ENCODE peak calls at places on chromosomes 13 and 19, in five cellular contexts. One of them, this sample, is unnamed.

GRCh38 chr19:16226184-16226591 is 28.5 kb downstream of the AP1M1 start:
- DNase-seq in H1: no peak
- DNase-seq in HCT116: no peak
- DNase-seq in upper lobe of left lung: peak; percentile 72
- DNase-seq in SK-N-SH: no peak
- DNase-seq in this sample: peak; percentile 88

GRCh38 chr13:90918551-90918950 is 428.9 kb upstream of the MIR17HG start:
- DNase-seq in HCT116: no peak
- DNase-seq in H1: no peak
- DNase-seq in upper lobe of left lung: no peak
- DNase-seq in SK-N-SH: no peak
- DNase-seq in this sample: no peak

GRCh38 chr19:4374451-4375163 is 25.7 kb downstream of the SH3GL1 start:
- DNase-seq in HCT116: peak; percentile 63
- DNase-seq in upper lobe of left lung: peak; percentile 91
- DNase-seq in H1: no peak
- DNase-seq in SK-N-SH: no peak
- DNase-seq in this sample: no peak

GRCh38 chr19:34555447-34555846 is 73.9 kb downstream of the WTIP start:
- DNase-seq in SK-N-SH: no peak
- DNase-seq in H1: no peak
- DNase-seq in HCT116: peak; percentile 24
- DNase-seq in upper lobe of left lung: no peak
- DNase-seq in this sample: no peak

GRCh38 chr19:33697766-33698165 is 76.0 kb downstream of the CHST8 start:
- DNase-seq in upper lobe of left lung: no peak
- DNase-seq in SK-N-SH: no peak
- DNase-seq in HCT116: no peak
- DNase-seq in H1: no peak
- DNase-seq in this sample: no peak

GRCh38 chr13:46372071-46372470 is 15.0 kb downstream of the RUBCNL start:
- DNase-seq in upper lobe of left lung: no peak
- DNase-seq in SK-N-SH: no peak
- DNase-seq in H1: no peak
- DNase-seq in HCT116: no peak
- DNase-seq in this sample: no peak

GRCh38 chr19:5144545-5145179 is 175.7 kb downstream of the KDM4B start:
- DNase-seq in SK-N-SH: no peak
- DNase-seq in H1: no peak
- DNase-seq in upper lobe of left lung: peak; percentile 64
- DNase-seq in HCT116: no peak
- DNase-seq in this sample: no peak

GRCh38 chr19:4657835-4658234 is 12.3 kb downstream of the MYDGF start:
- DNase-seq in SK-N-SH: no peak
- DNase-seq in upper lobe of left lung: no peak
- DNase-seq in HCT116: no peak
- DNase-seq in H1: no peak
- DNase-seq in this sample: no peak

GRCh38 chr19:39824143-39825092 is 9.5 kb downstream of the DYRK1B start:
- DNase-seq in H1: peak; percentile 86
- DNase-seq in SK-N-SH: peak; percentile 93
- DNase-seq in HCT116: no peak
- DNase-seq in upper lobe of left lung: peak; percentile 89
- DNase-seq in this sample: no peak

GRCh38 chr13:50867641-50867952 is 24.1 kb upstream of the DLEU7 start:
- DNase-seq in upper lobe of left lung: no peak
- DNase-seq in H1: no peak
- DNase-seq in HCT116: no peak
- DNase-seq in SK-N-SH: no peak
- DNase-seq in this sample: no peak

GRCh38 chr13:86554066-86554465 is 754.8 kb upstream of the SLITRK6 start:
- DNase-seq in H1: no peak
- DNase-seq in HCT116: no peak
- DNase-seq in upper lobe of left lung: no peak
- DNase-seq in SK-N-SH: no peak
- DNase-seq in this sample: no peak

GRCh38 chr19:48806518-48806817 is 4.4 kb downstream of the BCAT2 start:
- DNase-seq in HCT116: no peak
- DNase-seq in SK-N-SH: peak; percentile 82
- DNase-seq in upper lobe of left lung: peak; percentile 42
- DNase-seq in H1: peak; percentile 73
- DNase-seq in this sample: no peak

GRCh38 chr19:2477141-2477710 is 1.3 kb downstream of the GADD45B start:
- DNase-seq in HCT116: no peak
- DNase-seq in H1: peak; percentile 63
- DNase-seq in upper lobe of left lung: peak; percentile 89
- DNase-seq in SK-N-SH: no peak
- DNase-seq in this sample: no peak

GRCh38 chr19:48613024-48613851 is 1.6 kb downstream of the FAM83E start:
- DNase-seq in HCT116: no peak
- DNase-seq in H1: no peak
- DNase-seq in upper lobe of left lung: peak; percentile 87
- DNase-seq in SK-N-SH: no peak
- DNase-seq in this sample: no peak

GRCh38 chr19:7426986-7427385 is 61.8 kb downstream of the PEX11G start:
- DNase-seq in SK-N-SH: no peak
- DNase-seq in upper lobe of left lung: no peak
- DNase-seq in HCT116: no peak
- DNase-seq in H1: no peak
- DNase-seq in this sample: no peak

GRCh38 chr13:57311009-57311586 is 144.1 kb downstream of the PRR20E start:
- DNase-seq in HCT116: no peak
- DNase-seq in upper lobe of left lung: no peak
- DNase-seq in H1: peak; percentile 58
- DNase-seq in SK-N-SH: no peak
- DNase-seq in this sample: no peak

GRCh38 chr19:51341976-51342580 is at the start of gene VSIG10L:
- DNase-seq in H1: no peak
- DNase-seq in SK-N-SH: no peak
- DNase-seq in upper lobe of left lung: no peak
- DNase-seq in HCT116: no peak
- DNase-seq in this sample: no peak

GRCh38 chr13:19153782-19154450 is 27.7 kb downstream of the TUBA3C start:
- DNase-seq in SK-N-SH: peak; percentile 50
- DNase-seq in HCT116: no peak
- DNase-seq in H1: no peak
- DNase-seq in upper lobe of left lung: peak; percentile 37
- DNase-seq in this sample: no peak

GRCh38 chr13:40534456-40534855 is 132.0 kb downstream of the FOXO1 start:
- DNase-seq in H1: no peak
- DNase-seq in upper lobe of left lung: no peak
- DNase-seq in HCT116: no peak
- DNase-seq in SK-N-SH: no peak
- DNase-seq in this sample: no peak

GRCh38 chr19:33755314-33756020 is 41.2 kb upstream of the KCTD15 start:
- DNase-seq in SK-N-SH: no peak
- DNase-seq in upper lobe of left lung: no peak
- DNase-seq in HCT116: no peak
- DNase-seq in H1: no peak
- DNase-seq in this sample: no peak

GRCh38 chr19:32177686-32178085 is 167.7 kb upstream of the ZNF507 start:
- DNase-seq in upper lobe of left lung: no peak
- DNase-seq in HCT116: no peak
- DNase-seq in H1: no peak
- DNase-seq in SK-N-SH: no peak
- DNase-seq in this sample: no peak

GRCh38 chr13:60369242-60369641 is 27.8 kb upstream of the TDRD3 start:
- DNase-seq in H1: no peak
- DNase-seq in SK-N-SH: peak; percentile 3
- DNase-seq in HCT116: no peak
- DNase-seq in upper lobe of left lung: no peak
- DNase-seq in this sample: no peak
- TF ChIP-seq CTCF in H1: no peak
- TF ChIP-seq CTCF in SK-N-SH: peak; percentile 55
- TF ChIP-seq CTCF in HCT116: peak; percentile 46
- TF ChIP-seq CTCF in upper lobe of left lung: no peak
- TF ChIP-seq CTCF in this sample: no peak

GRCh38 chr19:14560776-14561108 is 11.1 kb downstream of the NDUFB7 start:
- DNase-seq in HCT116: no peak
- DNase-seq in upper lobe of left lung: no peak
- DNase-seq in SK-N-SH: no peak
- DNase-seq in H1: no peak
- DNase-seq in this sample: no peak

GRCh38 chr19:14561832-14562351 is 10.0 kb downstream of the NDUFB7 start:
- DNase-seq in upper lobe of left lung: peak; percentile 74
- DNase-seq in HCT116: no peak
- DNase-seq in SK-N-SH: peak; percentile 14
- DNase-seq in H1: no peak
- DNase-seq in this sample: no peak

GRCh38 chr19:14558370-14559066 is 13.3 kb downstream of the NDUFB7 start:
- DNase-seq in HCT116: no peak
- DNase-seq in upper lobe of left lung: peak; percentile 56
- DNase-seq in H1: peak; percentile 47
- DNase-seq in SK-N-SH: no peak
- DNase-seq in this sample: no peak

GRCh38 chr19:14561249-14561648 is 10.6 kb downstream of the NDUFB7 start:
- DNase-seq in upper lobe of left lung: peak; percentile 47
- DNase-seq in SK-N-SH: peak; percentile 11
- DNase-seq in HCT116: no peak
- DNase-seq in H1: no peak
- DNase-seq in this sample: no peak

GRCh38 chr19:14559916-14560775 is 11.7 kb downstream of the NDUFB7 start:
- DNase-seq in H1: no peak
- DNase-seq in upper lobe of left lung: peak; percentile 62
- DNase-seq in SK-N-SH: no peak
- DNase-seq in HCT116: no peak
- DNase-seq in this sample: no peak
- TF ChIP-seq POLR2AphosphoS5 in H1: no peak
- TF ChIP-seq POLR2AphosphoS5 in upper lobe of left lung: no peak
- TF ChIP-seq POLR2AphosphoS5 in SK-N-SH: no peak
- TF ChIP-seq POLR2AphosphoS5 in HCT116: no peak
- TF ChIP-seq POLR2AphosphoS5 in this sample: no peak

DNA sequence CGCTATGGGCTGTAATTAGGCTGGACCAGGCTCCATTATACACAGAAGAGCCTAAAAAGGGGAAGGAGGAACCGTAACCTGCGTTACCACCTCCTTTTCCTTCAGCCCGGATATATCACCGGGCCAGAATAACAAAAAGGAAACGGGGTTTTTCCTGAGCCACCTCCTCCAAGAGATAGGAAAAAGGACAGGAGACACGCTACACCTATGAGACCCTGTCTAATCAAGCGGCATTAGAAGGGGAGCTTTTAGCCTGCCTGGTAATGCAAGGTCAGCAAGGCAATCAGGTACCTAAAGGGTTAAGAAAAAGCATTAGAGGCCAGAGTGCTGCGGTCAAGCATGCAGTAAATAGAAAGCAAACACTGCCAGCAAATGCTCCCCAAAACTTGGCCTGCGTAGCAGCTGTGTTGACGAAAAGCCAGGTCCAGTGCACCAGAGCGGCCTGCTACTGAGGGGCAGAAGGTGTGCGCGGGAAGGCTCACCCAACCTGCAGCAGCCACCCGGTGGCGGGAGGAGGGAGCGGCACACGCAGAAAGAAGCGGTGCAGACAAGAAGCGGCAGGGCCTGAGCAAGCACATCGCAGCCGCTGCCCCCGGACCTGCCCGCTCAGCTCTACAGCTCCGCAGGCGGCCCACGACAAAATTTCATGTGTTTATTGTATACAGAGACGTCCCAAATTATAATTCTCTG is 1466.1 kb downstream of the UQCRFS1 start:
- DNase-seq in HCT116: no peak
- DNase-seq in H1: peak; percentile 69
- DNase-seq in upper lobe of left lung: peak; percentile 73
- DNase-seq in SK-N-SH: peak; percentile 7
- DNase-seq in this sample: peak; percentile 69
- TF ChIP-seq CTCF in HCT116: peak; percentile 30
- TF ChIP-seq CTCF in H1: no peak
- TF ChIP-seq CTCF in upper lobe of left lung: no peak
- TF ChIP-seq CTCF in SK-N-SH: peak; percentile 10
- TF ChIP-seq CTCF in this sample: no peak

DNA sequence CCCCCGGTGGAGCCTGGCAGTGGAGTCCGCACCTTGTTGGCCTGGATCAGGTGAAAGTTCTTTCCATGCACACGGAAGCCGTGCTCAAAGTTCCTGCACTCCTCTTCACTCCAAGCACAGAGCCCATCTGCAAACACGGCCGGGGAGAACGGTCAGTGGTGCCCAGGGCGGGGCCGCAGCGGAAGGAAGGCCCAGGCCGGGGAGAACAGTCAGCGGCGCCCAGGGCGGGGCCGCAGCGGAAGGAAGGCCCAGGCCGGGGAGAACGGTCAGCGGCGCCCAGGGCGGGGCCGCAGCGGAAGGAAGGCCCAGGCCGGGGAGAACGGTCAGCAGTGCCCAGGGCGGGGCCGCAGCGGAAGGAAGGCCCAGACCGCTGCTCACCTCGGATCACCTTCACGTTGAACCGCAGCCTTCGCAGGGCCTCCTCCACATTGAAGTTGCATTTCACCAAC is 20.6 kb upstream of the PLPP2 start:
- DNase-seq in H1: no peak
- DNase-seq in SK-N-SH: no peak
- DNase-seq in HCT116: no peak
- DNase-seq in upper lobe of left lung: peak; percentile 85
- DNase-seq in this sample: no peak
- TF ChIP-seq POLR2AphosphoS5 in H1: no peak
- TF ChIP-seq POLR2AphosphoS5 in SK-N-SH: no peak
- TF ChIP-seq POLR2AphosphoS5 in HCT116: no peak
- TF ChIP-seq POLR2AphosphoS5 in upper lobe of left lung: peak; percentile 51
- TF ChIP-seq POLR2AphosphoS5 in this sample: no peak

GRCh38 chr13:97359181-97360057 is 74.5 kb upstream of the RAP2A start:
- DNase-seq in H1: no peak
- DNase-seq in upper lobe of left lung: no peak
- DNase-seq in HCT116: peak; percentile 44
- DNase-seq in SK-N-SH: peak; percentile 66
- DNase-seq in this sample: no peak
- TF ChIP-seq CTCF in H1: peak; percentile 75
- TF ChIP-seq CTCF in upper lobe of left lung: peak; percentile 79
- TF ChIP-seq CTCF in HCT116: peak; percentile 72
- TF ChIP-seq CTCF in SK-N-SH: peak; percentile 92
- TF ChIP-seq CTCF in this sample: peak; percentile 76

GRCh38 chr19:13796301-13797057 is 1.2 kb downstream of the ZSWIM4 start:
- DNase-seq in SK-N-SH: peak; percentile 43
- DNase-seq in H1: peak; percentile 62
- DNase-seq in HCT116: peak; percentile 60
- DNase-seq in upper lobe of left lung: no peak
- DNase-seq in this sample: no peak
- TF ChIP-seq POLR2AphosphoS5 in SK-N-SH: peak; percentile 23
- TF ChIP-seq POLR2AphosphoS5 in H1: no peak
- TF ChIP-seq POLR2AphosphoS5 in HCT116: no peak
- TF ChIP-seq POLR2AphosphoS5 in upper lobe of left lung: peak; percentile 74
- TF ChIP-seq POLR2AphosphoS5 in this sample: peak; percentile 56

GRCh38 chr13:112901951-112902651 is 66.9 kb upstream of the MCF2L start:
- DNase-seq in H1: no peak
- DNase-seq in upper lobe of left lung: peak; percentile 42
- DNase-seq in SK-N-SH: no peak
- DNase-seq in HCT116: no peak
- DNase-seq in this sample: no peak
- TF ChIP-seq CTCF in H1: no peak
- TF ChIP-seq CTCF in upper lobe of left lung: no peak
- TF ChIP-seq CTCF in SK-N-SH: no peak
- TF ChIP-seq CTCF in HCT116: no peak
- TF ChIP-seq CTCF in this sample: no peak

This sample was measured in vagina.